ENCODE peak calls at places on chromosomes 11 and 22, in seven cellular contexts. One of them, this sample, is unnamed.
A peak's percentile ranks its signal among the peaks of the same experiment; 100 is the strongest.

GRCh38 chr11:63564785-63565350 is 1.7 kb upstream of the PLAAT2 start:
- DNase-seq in H9: no peak
- DNase-seq in A549: no peak
- DNase-seq in fibroblast of lung: no peak
- DNase-seq in GM23338: no peak
- DNase-seq in IMR-90: no peak
- DNase-seq in SK-N-SH: no peak
- DNase-seq in this sample: no peak

GRCh38 chr11:93585758-93586157 is 42.6 kb upstream of the SMCO4 start:
- DNase-seq in H9: no peak
- DNase-seq in A549: peak; percentile 19
- DNase-seq in fibroblast of lung: peak; percentile 69
- DNase-seq in GM23338: no peak
- DNase-seq in IMR-90: peak; percentile 73
- DNase-seq in SK-N-SH: no peak
- DNase-seq in this sample: no peak

GRCh38 chr22:25739659-25740344 is 2.2 kb upstream of the MYO18B start:
- DNase-seq in H9: no peak
- DNase-seq in A549: no peak
- DNase-seq in fibroblast of lung: no peak
- DNase-seq in GM23338: no peak
- DNase-seq in IMR-90: no peak
- DNase-seq in SK-N-SH: no peak
- DNase-seq in this sample: no peak

GRCh38 chr11:12403122-12403994 is 26.0 kb downstream of the PARVA start:
- DNase-seq in H9: no peak
- DNase-seq in A549: no peak
- DNase-seq in fibroblast of lung: no peak
- DNase-seq in GM23338: no peak
- DNase-seq in IMR-90: peak; percentile 85
- DNase-seq in SK-N-SH: no peak
- DNase-seq in this sample: no peak

GRCh38 chr11:61955031-61955415 is 4.9 kb downstream of the BEST1 start:
- DNase-seq in H9: peak; percentile 80
- DNase-seq in A549: peak; percentile 70
- DNase-seq in fibroblast of lung: peak; percentile 93
- DNase-seq in GM23338: peak; percentile 79
- DNase-seq in IMR-90: peak; percentile 87
- DNase-seq in SK-N-SH: no peak
- DNase-seq in this sample: peak; percentile 20

GRCh38 chr11:20363500-20364411 is at the start of gene HTATIP2:
- DNase-seq in H9: peak; percentile 71
- DNase-seq in A549: peak; percentile 66
- DNase-seq in fibroblast of lung: peak; percentile 66
- DNase-seq in GM23338: peak; percentile 74
- DNase-seq in IMR-90: peak; percentile 33
- DNase-seq in SK-N-SH: no peak
- DNase-seq in this sample: no peak

GRCh38 chr11:47913569-47914244 is 65.6 kb upstream of the NUP160 start:
- DNase-seq in H9: no peak
- DNase-seq in A549: no peak
- DNase-seq in fibroblast of lung: no peak
- DNase-seq in GM23338: peak; percentile 40
- DNase-seq in IMR-90: no peak
- DNase-seq in SK-N-SH: no peak
- DNase-seq in this sample: no peak

GRCh38 chr11:126305699-126306098 is 1.8 kb downstream of the DCPS start:
- DNase-seq in H9: no peak
- DNase-seq in A549: no peak
- DNase-seq in fibroblast of lung: no peak
- DNase-seq in GM23338: no peak
- DNase-seq in IMR-90: no peak
- DNase-seq in SK-N-SH: no peak
- DNase-seq in this sample: no peak

GRCh38 chr11:4593739-4594138 is at the start of gene OR52I1:
- DNase-seq in H9: no peak
- DNase-seq in A549: no peak
- DNase-seq in fibroblast of lung: no peak
- DNase-seq in GM23338: no peak
- DNase-seq in IMR-90: no peak
- DNase-seq in SK-N-SH: no peak
- DNase-seq in this sample: no peak

GRCh38 chr11:103359221-103359620 is 250.0 kb downstream of the DYNC2H1 start:
- DNase-seq in H9: no peak
- DNase-seq in A549: no peak
- DNase-seq in fibroblast of lung: no peak
- DNase-seq in GM23338: no peak
- DNase-seq in IMR-90: peak; percentile 58
- DNase-seq in SK-N-SH: no peak
- DNase-seq in this sample: no peak

GRCh38 chr11:106670069-106670468 is 348.2 kb downstream of the GUCY1A2 start:
- DNase-seq in H9: no peak
- DNase-seq in A549: no peak
- DNase-seq in fibroblast of lung: no peak
- DNase-seq in GM23338: peak; percentile 60
- DNase-seq in IMR-90: peak; percentile 4
- DNase-seq in SK-N-SH: no peak
- DNase-seq in this sample: no peak

GRCh38 chr11:44747339-44747738 is 20.6 kb downstream of the TSPAN18 start:
- DNase-seq in H9: peak; percentile 3
- DNase-seq in A549: no peak
- DNase-seq in fibroblast of lung: no peak
- DNase-seq in GM23338: no peak
- DNase-seq in IMR-90: peak; percentile 21
- DNase-seq in SK-N-SH: no peak
- DNase-seq in this sample: no peak

GRCh38 chr11:59141673-59142460 is 789 bp upstream of the FAM111A start:
- DNase-seq in H9: no peak
- DNase-seq in A549: no peak
- DNase-seq in fibroblast of lung: peak; percentile 17
- DNase-seq in GM23338: peak; percentile 13
- DNase-seq in IMR-90: peak; percentile 68
- DNase-seq in SK-N-SH: no peak
- DNase-seq in this sample: no peak

GRCh38 chr11:125950178-125950490 is 4.3 kb downstream of the VSIG10L2 start:
- DNase-seq in H9: no peak
- DNase-seq in A549: no peak
- DNase-seq in fibroblast of lung: no peak
- DNase-seq in GM23338: no peak
- DNase-seq in IMR-90: no peak
- DNase-seq in SK-N-SH: no peak
- DNase-seq in this sample: no peak

GRCh38 chr22:48945621-48946458 is 881.8 kb downstream of the BRD1 start:
- DNase-seq in H9: peak; percentile 22
- DNase-seq in A549: no peak
- DNase-seq in fibroblast of lung: no peak
- DNase-seq in GM23338: no peak
- DNase-seq in IMR-90: no peak
- DNase-seq in SK-N-SH: no peak
- DNase-seq in this sample: no peak

GRCh38 chr11:17812286-17813187 is 78.0 kb downstream of the KCNC1 start:
- DNase-seq in H9: no peak
- DNase-seq in A549: no peak
- DNase-seq in fibroblast of lung: no peak
- DNase-seq in GM23338: no peak
- DNase-seq in IMR-90: no peak
- DNase-seq in SK-N-SH: peak; percentile 53
- DNase-seq in this sample: no peak

GRCh38 chr11:17810736-17811135 is 76.2 kb downstream of the KCNC1 start:
- DNase-seq in H9: no peak
- DNase-seq in A549: no peak
- DNase-seq in fibroblast of lung: peak; percentile 33
- DNase-seq in GM23338: no peak
- DNase-seq in IMR-90: peak; percentile 52
- DNase-seq in SK-N-SH: peak; percentile 54
- DNase-seq in this sample: no peak

GRCh38 chr11:17810041-17810440 is 75.5 kb downstream of the KCNC1 start:
- DNase-seq in H9: no peak
- DNase-seq in A549: no peak
- DNase-seq in fibroblast of lung: no peak
- DNase-seq in GM23338: no peak
- DNase-seq in IMR-90: no peak
- DNase-seq in SK-N-SH: no peak
- DNase-seq in this sample: no peak

GRCh38 chr11:17813391-17814059 is 78.9 kb downstream of the KCNC1 start:
- DNase-seq in H9: no peak
- DNase-seq in A549: no peak
- DNase-seq in fibroblast of lung: no peak
- DNase-seq in GM23338: no peak
- DNase-seq in IMR-90: no peak
- DNase-seq in SK-N-SH: no peak
- DNase-seq in this sample: no peak

GRCh38 chr11:17811416-17811815 is 76.8 kb downstream of the KCNC1 start:
- DNase-seq in H9: no peak
- DNase-seq in A549: no peak
- DNase-seq in fibroblast of lung: no peak
- DNase-seq in GM23338: no peak
- DNase-seq in IMR-90: no peak
- DNase-seq in SK-N-SH: no peak
- DNase-seq in this sample: no peak
- H3K4me2 ChIP-seq in H9: no peak overlapping the region
- H3K4me2 ChIP-seq in A549: no peak overlapping the region
- H3K4me2 ChIP-seq in fibroblast of lung: no peak overlapping the region
- H3K4me2 ChIP-seq in GM23338: no peak overlapping the region
- H3K4me2 ChIP-seq in IMR-90: no peak overlapping the region
- H3K4me2 ChIP-seq in SK-N-SH: no peak overlapping the region
- H3K4me2 ChIP-seq in this sample: no peak overlapping the region

DNA sequence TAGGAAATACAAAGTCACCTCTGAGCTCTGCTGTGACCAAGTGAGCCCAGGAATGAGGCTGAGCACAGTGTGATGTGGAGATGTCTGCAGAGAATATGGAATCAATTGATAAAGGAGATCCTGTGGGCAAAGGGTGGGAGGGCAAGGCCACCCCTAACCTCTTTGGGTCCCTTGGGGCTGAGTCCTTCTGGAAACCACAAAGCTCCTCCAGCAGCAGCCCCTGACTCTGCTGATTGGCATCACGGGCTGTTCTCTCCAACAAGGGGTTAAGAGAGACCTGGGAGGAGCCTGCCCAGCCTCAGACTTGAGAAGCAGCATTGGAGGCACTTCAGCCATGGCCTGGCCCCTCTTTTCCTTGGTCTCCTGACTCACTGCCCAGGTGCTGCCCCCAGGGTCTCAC is 49.7 kb downstream of the GGTLC2 start:
- DNase-seq in H9: no peak
- DNase-seq in A549: no peak
- DNase-seq in fibroblast of lung: no peak
- DNase-seq in GM23338: no peak
- DNase-seq in IMR-90: no peak
- DNase-seq in SK-N-SH: no peak
- DNase-seq in this sample: no peak
- H3K4me2 ChIP-seq in H9: no peak overlapping the region
- H3K4me2 ChIP-seq in A549: peak overlapping the region; percentile 88
- H3K4me2 ChIP-seq in fibroblast of lung: no peak overlapping the region
- H3K4me2 ChIP-seq in GM23338: no peak overlapping the region
- H3K4me2 ChIP-seq in IMR-90: no peak overlapping the region
- H3K4me2 ChIP-seq in SK-N-SH: no peak overlapping the region
- H3K4me2 ChIP-seq in this sample: no peak overlapping the region

DNA sequence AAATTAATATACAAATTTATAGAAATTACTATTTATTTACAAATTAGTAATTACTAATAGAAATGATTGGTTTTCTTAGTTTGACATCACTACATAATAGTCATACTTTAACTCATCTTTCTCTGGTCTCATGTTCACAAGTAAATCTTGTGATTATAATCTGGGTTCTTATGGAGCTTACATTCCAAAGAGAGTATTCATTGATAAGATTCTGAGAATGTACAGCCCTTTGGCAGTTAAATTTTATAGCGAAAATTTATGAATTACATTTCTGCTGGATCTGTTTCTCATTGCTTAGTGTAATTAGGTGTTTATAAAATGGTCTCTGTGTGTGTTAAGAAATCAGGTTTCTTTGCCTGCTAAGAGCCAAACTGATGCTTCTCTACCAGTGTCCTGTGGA is 175.2 kb downstream of the TMEM135 start:
- DNase-seq in H9: no peak
- DNase-seq in A549: no peak
- DNase-seq in fibroblast of lung: no peak
- DNase-seq in GM23338: no peak
- DNase-seq in IMR-90: peak; percentile 43
- DNase-seq in SK-N-SH: no peak
- DNase-seq in this sample: no peak
- H3K4me2 ChIP-seq in H9: no peak overlapping the region
- H3K4me2 ChIP-seq in A549: no peak overlapping the region
- H3K4me2 ChIP-seq in fibroblast of lung: no peak overlapping the region
- H3K4me2 ChIP-seq in GM23338: no peak overlapping the region
- H3K4me2 ChIP-seq in IMR-90: no peak overlapping the region
- H3K4me2 ChIP-seq in SK-N-SH: no peak overlapping the region
- H3K4me2 ChIP-seq in this sample: no peak overlapping the region

GRCh38 chr22:44037519-44038370 is 13.6 kb downstream of the PARVB start:
- DNase-seq in H9: no peak
- DNase-seq in A549: peak; percentile 66
- DNase-seq in fibroblast of lung: peak; percentile 94
- DNase-seq in GM23338: no peak
- DNase-seq in IMR-90: peak; percentile 97
- DNase-seq in SK-N-SH: no peak
- DNase-seq in this sample: no peak
- H3K4me2 ChIP-seq in H9: no peak overlapping the region
- H3K4me2 ChIP-seq in A549: peak overlapping the region; percentile 98
- H3K4me2 ChIP-seq in fibroblast of lung: peak overlapping the region; percentile 26
- H3K4me2 ChIP-seq in GM23338: no peak overlapping the region
- H3K4me2 ChIP-seq in IMR-90: peak overlapping the region; percentile 56
- H3K4me2 ChIP-seq in SK-N-SH: peak overlapping the region; percentile 76
- H3K4me2 ChIP-seq in this sample: no peak overlapping the region

DNA sequence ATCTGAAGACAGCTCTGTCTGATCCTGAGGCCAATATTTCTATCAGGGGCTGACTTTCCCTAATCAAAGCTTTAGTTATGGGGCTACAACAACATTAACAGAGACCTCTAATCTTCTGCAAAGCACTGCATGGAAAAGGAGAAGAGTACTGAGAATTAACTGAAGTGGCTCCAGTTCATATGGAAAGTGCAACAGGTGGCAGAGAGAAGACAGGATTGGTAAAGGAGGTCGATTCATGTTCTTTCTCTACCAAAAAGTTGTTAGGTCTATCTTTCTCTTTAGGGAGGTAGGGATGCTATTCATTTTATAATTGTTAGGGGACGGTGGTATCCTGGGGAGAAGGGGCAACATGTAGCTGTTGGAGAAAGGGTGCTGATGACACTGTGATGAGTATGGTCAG is 232.7 kb upstream of the NARS2 start:
- DNase-seq in H9: no peak
- DNase-seq in A549: no peak
- DNase-seq in fibroblast of lung: no peak
- DNase-seq in GM23338: no peak
- DNase-seq in IMR-90: no peak
- DNase-seq in SK-N-SH: no peak
- DNase-seq in this sample: no peak
- H3K4me2 ChIP-seq in H9: no peak overlapping the region
- H3K4me2 ChIP-seq in A549: no peak overlapping the region
- H3K4me2 ChIP-seq in fibroblast of lung: no peak overlapping the region
- H3K4me2 ChIP-seq in GM23338: no peak overlapping the region
- H3K4me2 ChIP-seq in IMR-90: no peak overlapping the region
- H3K4me2 ChIP-seq in SK-N-SH: no peak overlapping the region
- H3K4me2 ChIP-seq in this sample: no peak overlapping the region

DNA sequence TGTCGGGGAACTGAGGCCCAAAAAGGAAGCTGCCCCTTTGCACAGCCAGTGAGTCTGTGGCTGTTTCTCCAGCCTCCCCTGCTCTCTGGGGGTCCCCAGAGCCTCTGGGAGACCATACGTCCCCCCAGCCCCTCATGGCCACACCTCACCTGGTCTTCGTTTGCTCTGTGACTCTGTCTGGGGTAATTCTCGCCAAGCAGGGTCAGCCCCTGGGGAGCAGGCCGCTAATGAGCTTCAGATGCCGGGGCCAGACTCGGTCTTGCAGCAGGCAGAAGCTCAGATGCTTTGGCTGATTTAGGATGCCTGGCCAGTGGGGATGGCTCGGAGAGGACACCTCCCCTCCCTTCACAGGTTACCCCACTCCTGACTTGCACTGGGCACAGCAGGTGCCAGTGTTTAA is 24.1 kb upstream of the WNT11 start:
- DNase-seq in H9: no peak
- DNase-seq in A549: no peak
- DNase-seq in fibroblast of lung: no peak
- DNase-seq in GM23338: no peak
- DNase-seq in IMR-90: no peak
- DNase-seq in SK-N-SH: peak; percentile 79
- DNase-seq in this sample: no peak
- H3K4me2 ChIP-seq in H9: no peak overlapping the region
- H3K4me2 ChIP-seq in A549: no peak overlapping the region
- H3K4me2 ChIP-seq in fibroblast of lung: no peak overlapping the region
- H3K4me2 ChIP-seq in GM23338: no peak overlapping the region
- H3K4me2 ChIP-seq in IMR-90: no peak overlapping the region
- H3K4me2 ChIP-seq in SK-N-SH: no peak overlapping the region
- H3K4me2 ChIP-seq in this sample: no peak overlapping the region